ENCODE peak calls at places on chromosomes 12 and 14, in ten cellular contexts. S is pancreas, H is cardiac muscle cell, A is astrocyte, P is hepatocyte, O is HCT116, U is HepG2, T is psoas muscle, N is tibial nerve, G is fibroblast of lung. D is an unnamed sample.

GRCh38 chr12:95169368-95169767 is 47.9 kb downstream of the FGD6 start:
- DNase-seq in S (no peak), P (peak), T (no peak), H (no peak), O (peak), G (peak), N (no peak), U (peak), A (peak), D (peak)

GRCh38 chr12:3152892-3153291 is 75.7 kb downstream of the TSPAN9 start:
- DNase-seq in H (no peak), P (no peak), A (no peak), G (no peak), O (no peak), T (peak), U (no peak), S (no peak), N (no peak), D (no peak)

GRCh38 chr12:53712059-53712643 is 15.1 kb downstream of the CALCOCO1 start:
- DNase-seq in S (no peak), P (no peak), T (no peak), H (no peak), A (no peak), N (no peak), G (no peak), O (no peak), U (no peak), D (no peak)

GRCh38 chr12:6912164-6912956 is 2.0 kb upstream of the ENO2 start:
- DNase-seq in T (no peak), N (no peak), U (no peak), G (no peak), H (no peak), S (peak), P (no peak), A (no peak), O (no peak), D (no peak)

GRCh38 chr12:12853435-12853834 is 37.9 kb upstream of the GPRC5A start:
- DNase-seq in A (no peak), U (no peak), O (no peak), N (no peak), G (no peak), H (no peak), T (no peak), S (no peak), P (no peak), D (no peak)

GRCh38 chr12:84911331-84912190 is 1.0 kb downstream of the SLC6A15 start:
- DNase-seq in U (no peak), O (no peak), S (no peak), P (peak), G (peak), A (peak), N (no peak), T (peak), H (peak), D (peak)

GRCh38 chr14:65074449-65075155 is 27.7 kb downstream of the MAX start:
- DNase-seq in N (no peak), S (no peak), G (no peak), U (no peak), A (no peak), O (no peak), T (no peak), P (no peak), H (no peak), D (no peak)

GRCh38 chr12:18296201-18296908 is 35.0 kb downstream of the PIK3C2G start:
- DNase-seq in S (no peak), H (no peak), U (no peak), G (no peak), O (no peak), A (no peak), N (no peak), P (no peak), T (no peak), D (no peak)

GRCh38 chr12:45303955-45304354 is 88.1 kb downstream of the ANO6 start:
- DNase-seq in O (no peak), U (no peak), N (no peak), A (no peak), H (no peak), T (no peak), G (no peak), S (no peak), P (no peak), D (no peak)

GRCh38 chr12:121596526-121596925 is 15.7 kb upstream of the KDM2B start:
- DNase-seq in S (no peak), P (no peak), A (no peak), U (no peak), G (no peak), N (no peak), T (no peak), O (no peak), H (no peak), D (no peak)

GRCh38 chr14:54168489-54168888 is 211.9 kb upstream of the BMP4 start:
- DNase-seq in N (no peak), S (no peak), T (no peak), A (no peak), H (no peak), U (no peak), O (no peak), P (no peak), G (no peak), D (no peak)

GRCh38 chr14:87351007-87351406 is 642.0 kb downstream of the GALC start:
- DNase-seq in S (no peak), A (no peak), P (no peak), N (no peak), T (no peak), U (no peak), O (no peak), G (no peak), H (peak), D (no peak)

GRCh38 chr12:116539905-116540482 is 19.2 kb upstream of the MAP1LC3B2 start:
- DNase-seq in S (peak), A (peak), U (no peak), G (peak), T (no peak), O (no peak), N (no peak), H (peak), P (peak), D (peak)

GRCh38 chr12:23550753-23551152 is 398.7 kb downstream of the SOX5 start:
- DNase-seq in N (no peak), P (no peak), O (no peak), U (peak), T (no peak), S (no peak), H (no peak), A (no peak), G (no peak), D (no peak)

GRCh38 chr12:6378709-6379427 is 3.5 kb upstream of the SCNN1A start:
- DNase-seq in O (no peak), T (no peak), G (peak), N (no peak), A (no peak), S (no peak), H (no peak), U (no peak), P (no peak), D (no peak)

GRCh38 chr12:12007001-12007712 is 63.6 kb upstream of the BCL2L14 start:
- DNase-seq in A (peak), N (no peak), S (no peak), O (no peak), H (no peak), T (no peak), U (no peak), P (no peak), G (peak), D (peak)

GRCh38 chr12:6202331-6202730 is 2.1 kb downstream of the CD9 start:
- DNase-seq in U (no peak), T (no peak), N (no peak), O (no peak), G (no peak), S (no peak), H (no peak), A (no peak), P (no peak), D (no peak)

GRCh38 chr14:99725774-99726537 is 41.9 kb downstream of the CYP46A1 start:
- DNase-seq in H (no peak), A (no peak), T (no peak), O (no peak), G (no peak), S (no peak), U (no peak), N (no peak), P (no peak), D (no peak)

GRCh38 chr12:60947533-60947932 is 1312.7 kb upstream of the USP15 start:
- DNase-seq in U (no peak), H (no peak), A (no peak), S (no peak), G (no peak), N (no peak), O (no peak), T (no peak), P (no peak), D (no peak)

GRCh38 chr14:39576726-39577125 is 144.5 kb upstream of the FBXO33 start:
- DNase-seq in U (no peak), T (no peak), N (no peak), A (peak), G (no peak), P (no peak), O (no peak), H (no peak), S (no peak), D (no peak)

GRCh38 chr14:69708586-69709169 is 58.3 kb upstream of the SRSF5 start:
- DNase-seq in P (no peak), S (no peak), U (peak), O (no peak), G (peak), H (peak), T (no peak), N (no peak), A (no peak), D (no peak)

GRCh38 chr12:68559984-68560822 is 50.5 kb upstream of the RAP1B start:
- DNase-seq in N (no peak), S (no peak), T (peak), H (no peak), O (no peak), P (no peak), U (no peak), A (peak), G (no peak), D (peak)

GRCh38 chr12:7972734-7973488 is 36.9 kb upstream of the SLC2A3 start:
- DNase-seq in N (no peak), G (no peak), H (no peak), T (no peak), U (no peak), A (no peak), O (no peak), P (no peak), S (no peak), D (no peak)

DNA sequence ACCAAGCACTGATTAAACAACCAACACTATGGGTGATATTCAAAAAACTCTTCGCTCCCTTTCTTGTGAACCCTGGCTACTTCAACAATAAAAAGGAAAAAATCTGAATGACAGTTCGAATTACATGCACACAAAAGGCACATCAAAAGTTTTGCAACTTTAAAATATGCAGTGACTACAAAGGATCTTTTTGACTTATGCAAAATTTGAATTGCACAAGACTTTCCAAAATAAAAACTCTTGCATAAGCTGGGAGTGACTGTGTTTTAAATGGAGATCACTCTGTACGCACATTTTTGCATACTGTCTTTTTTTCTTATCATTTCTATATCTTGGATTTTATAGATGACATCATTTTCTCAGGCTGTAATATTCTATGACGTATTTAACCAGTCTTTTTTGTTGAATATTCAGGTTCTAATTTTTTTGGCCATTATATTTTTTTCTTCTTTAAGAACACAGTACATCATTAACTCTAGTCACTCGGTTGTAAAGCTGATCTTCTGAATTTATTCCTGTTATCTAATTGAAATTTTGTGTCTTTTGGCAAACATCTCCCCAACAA is 667.6 kb upstream of the TBX3 start:
- DNase-seq in A (no peak), O (no peak), T (no peak), U (no peak), P (no peak), G (peak), S (no peak), N (no peak), H (no peak), D (no peak)
- H3K27ac ChIP-seq in A (no peak), O (no peak), T (no peak), U (no peak), P (no peak), G (no peak), S (no peak), N (no peak), H (no peak), D (no peak)

GRCh38 chr14:23079716-23080115 is 15.2 kb downstream of the ACIN1 start:
- DNase-seq in H (no peak), P (no peak), G (no peak), T (no peak), A (peak), O (no peak), U (no peak), N (no peak), S (no peak), D (no peak)

GRCh38 chr14:23080474-23080873 is 14.5 kb downstream of the ACIN1 start:
- DNase-seq in U (no peak), P (no peak), H (no peak), N (no peak), G (no peak), A (no peak), T (no peak), O (no peak), S (no peak), D (no peak)

GRCh38 chr14:23077962-23078361 is 17.0 kb downstream of the ACIN1 start:
- DNase-seq in P (no peak), N (no peak), G (no peak), S (no peak), U (no peak), A (no peak), H (no peak), O (no peak), T (no peak), D (no peak)

GRCh38 chr14:23076785-23077408 is 18.0 kb downstream of the ACIN1 start:
- DNase-seq in U (peak), P (peak), A (no peak), S (no peak), T (no peak), H (peak), G (peak), O (no peak), N (no peak), D (no peak)

GRCh38 chr14:23078692-23079116 is 16.2 kb downstream of the ACIN1 start:
- DNase-seq in U (peak), T (peak), P (peak), H (no peak), A (peak), G (peak), O (no peak), S (no peak), N (peak), D (peak)
- TF ChIP-seq CTCF in U (peak), T (no peak), P (no peak), H (no peak), A (no peak), G (no peak), O (no peak), S (no peak), N (no peak), D (peak)

DNA sequence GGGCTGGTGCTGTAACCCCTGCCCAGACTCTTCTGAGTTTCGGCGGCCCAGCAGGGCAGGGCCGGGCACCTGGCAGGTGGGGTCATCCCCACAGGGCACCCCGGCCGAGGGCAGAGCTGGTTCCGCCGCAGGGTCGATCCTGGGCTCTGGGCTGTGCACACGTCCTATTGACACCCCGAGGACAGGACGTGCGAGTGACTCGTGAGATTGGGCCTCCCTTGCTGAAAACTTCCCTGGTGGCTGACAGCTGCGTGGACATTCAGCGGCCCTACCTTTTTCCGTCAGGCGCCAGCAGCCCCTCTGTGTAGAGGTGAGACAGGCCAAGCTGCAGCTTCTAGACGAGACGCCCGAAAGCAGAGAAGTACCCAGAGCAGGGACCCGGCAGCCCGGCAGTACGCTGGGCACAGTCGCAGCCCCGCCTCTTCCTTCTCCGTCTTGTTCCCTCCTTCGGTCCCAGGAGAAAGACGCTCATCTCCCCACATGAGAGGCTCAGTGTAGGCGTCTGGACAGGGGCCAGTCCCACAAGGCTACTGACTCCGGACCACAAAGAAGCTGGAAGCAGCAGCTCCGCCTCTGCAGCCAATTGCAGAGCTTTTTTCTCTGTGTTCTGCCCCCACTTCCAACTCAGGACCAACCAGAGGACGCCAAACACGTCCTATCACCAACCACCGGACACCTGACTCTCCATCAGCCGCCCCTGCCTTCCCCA is at the start of gene LRCOL1:
- DNase-seq in G (peak), S (no peak), T (peak), P (no peak), A (peak), N (no peak), O (no peak), U (no peak), H (no peak), D (peak)
- H3K4me3 ChIP-seq in G (peak), S (no peak), T (no peak), P (no peak), A (peak), N (no peak), O (no peak), U (no peak), H (no peak), D (peak)

GRCh38 chr12:15719230-15719629 is 70.0 kb downstream of the EPS8 start:
- DNase-seq in U (no peak), H (no peak), S (no peak), T (no peak), A (no peak), G (no peak), P (no peak), O (no peak), N (no peak), D (no peak)
- H3K27ac ChIP-seq in U (no peak), H (no peak), S (no peak), T (no peak), A (no peak), G (no peak), P (no peak), O (no peak), N (no peak), D (peak)

D was measured in brain microvascular endothelial cell.